ENCODE peak calls at places on chromosomes 7 and 10, in four cellular contexts. Q, K, X and G are unnamed samples.
A peak's percentile ranks its signal among the peaks of the same experiment; 100 is the strongest.

GRCh38 chr10:119398996-119399395 is 143.5 kb downstream of the RGS10 start:
- DNase-seq in Q (no peak), K (no peak), X (no peak), G (no peak)

GRCh38 chr7:123751816-123752215 is 3.0 kb upstream of the WASL start:
- DNase-seq in Q (no peak), K (no peak), X (no peak), G (no peak)

GRCh38 chr7:77797734-77798393 is 370 bp downstream of the TMEM60 start:
- DNase-seq in Q (no peak), K (no peak), X (no peak), G (no peak)

GRCh38 chr7:24756989-24757798 is at the start of gene GSDME:
- DNase-seq in Q (peak; percentile 64), K (peak; percentile 26), X (no peak), G (no peak)

GRCh38 chr10:1440897-1441296 is 296.4 kb downstream of the ADARB2 start:
- DNase-seq in Q (no peak), K (no peak), X (no peak), G (no peak)

GRCh38 chr10:19014034-19014433 is 34.6 kb upstream of the MALRD1 start:
- DNase-seq in Q (no peak), K (peak; percentile 85), X (no peak), G (peak; percentile 8)

GRCh38 chr7:77657427-77658331 is 38.6 kb upstream of the RSBN1L start:
- DNase-seq in Q (peak; percentile 32), K (no peak), X (no peak), G (no peak)

GRCh38 chr7:90298145-90299038 is 22.7 kb downstream of the FAM237B start:
- DNase-seq in Q (peak; percentile 63), K (peak; percentile 24), X (no peak), G (peak; percentile 27)

GRCh38 chr7:98826811-98827231 is 43.0 kb downstream of the TMEM130 start:
- DNase-seq in Q (no peak), K (no peak), X (no peak), G (no peak)

GRCh38 chr10:58393317-58393716 is 8.1 kb downstream of the TFAM start:
- DNase-seq in Q (no peak), K (no peak), X (no peak), G (no peak)

GRCh38 chr10:112977294-112977951 is 27.4 kb downstream of the TCF7L2 start:
- DNase-seq in Q (no peak), K (no peak), X (no peak), G (no peak)

GRCh38 chr10:67015225-67015624 is 89.4 kb downstream of the LRRTM3 start:
- DNase-seq in Q (no peak), K (no peak), X (no peak), G (no peak)

GRCh38 chr7:18753972-18754610 is 258.5 kb downstream of the HDAC9 start:
- DNase-seq in Q (no peak), K (peak; percentile 71), X (no peak), G (no peak)

GRCh38 chr10:90308223-90308622 is 549.6 kb downstream of the HTR7 start:
- DNase-seq in Q (no peak), K (peak; percentile 16), X (no peak), G (no peak)

GRCh38 chr7:39186131-39186530 is 208.4 kb downstream of the POU6F2 start:
- DNase-seq in Q (no peak), K (no peak), X (no peak), G (no peak)

GRCh38 chr10:112274831-112275230 is 8.4 kb upstream of the TECTB start:
- DNase-seq in Q (no peak), K (no peak), X (no peak), G (no peak)

GRCh38 chr10:119272736-119273135 is 65.4 kb downstream of the GRK5 start:
- DNase-seq in Q (no peak), K (no peak), X (no peak), G (no peak)

GRCh38 chr7:44311561-44312495 is 13.6 kb downstream of the CAMK2B start:
- DNase-seq in Q (no peak), K (no peak), X (no peak), G (no peak)

GRCh38 chr10:31304261-31304970 is 14.6 kb upstream of the ZEB1 start:
- DNase-seq in Q (no peak), K (no peak), X (no peak), G (no peak)

GRCh38 chr7:156827587-156828203 is 65.3 kb downstream of the LMBR1 start:
- DNase-seq in Q (peak; percentile 25), K (no peak), X (no peak), G (no peak)

DNA sequence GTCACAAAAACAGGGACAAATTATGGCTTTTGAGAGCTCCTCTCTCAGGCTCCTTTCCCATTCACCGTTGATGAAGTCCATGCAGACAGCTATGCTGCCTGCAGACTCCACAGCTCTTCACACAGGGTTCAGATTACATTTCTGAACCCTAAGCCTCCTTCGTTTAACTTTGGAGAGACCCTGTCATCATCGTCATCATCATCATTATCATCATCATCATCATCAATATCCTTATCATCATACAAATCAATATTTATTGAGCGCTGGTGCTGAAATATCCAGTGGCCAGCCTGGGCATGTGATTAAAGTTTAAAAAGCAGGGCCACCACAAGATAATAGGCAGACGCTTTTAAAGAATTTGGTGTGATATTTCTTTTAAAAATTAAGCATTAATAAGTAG is 66.6 kb downstream of the FRMPD2 start:
- DNase-seq in Q (no peak), K (no peak), X (no peak), G (no peak)
- H3K27ac ChIP-seq in Q (no peak overlapping the region), K (no peak overlapping the region), X (no peak overlapping the region), G (no peak overlapping the region)

GRCh38 chr10:93495654-93496321 is 624 bp upstream of the CEP55 start:
- DNase-seq in Q (peak; percentile 53), K (no peak), X (no peak), G (no peak)
- H3K27ac ChIP-seq in Q (peak overlapping the region; percentile 87), K (peak overlapping the region; percentile 39), X (no peak overlapping the region), G (peak overlapping the region; percentile 64)

GRCh38 chr10:22669163-22669711 is 45.1 kb downstream of the PIP4K2A start:
- DNase-seq in Q (no peak), K (no peak), X (no peak), G (no peak)
- H3K27ac ChIP-seq in Q (no peak overlapping the region), K (no peak overlapping the region), X (peak overlapping the region; percentile 18), G (no peak overlapping the region)

GRCh38 chr7:155071121-155071651 is 1.1 kb downstream of the HTR5A start:
- DNase-seq in Q (no peak), K (no peak), X (no peak), G (no peak)
- H3K27ac ChIP-seq in Q (no peak overlapping the region), K (no peak overlapping the region), X (no peak overlapping the region), G (no peak overlapping the region)

DNA sequence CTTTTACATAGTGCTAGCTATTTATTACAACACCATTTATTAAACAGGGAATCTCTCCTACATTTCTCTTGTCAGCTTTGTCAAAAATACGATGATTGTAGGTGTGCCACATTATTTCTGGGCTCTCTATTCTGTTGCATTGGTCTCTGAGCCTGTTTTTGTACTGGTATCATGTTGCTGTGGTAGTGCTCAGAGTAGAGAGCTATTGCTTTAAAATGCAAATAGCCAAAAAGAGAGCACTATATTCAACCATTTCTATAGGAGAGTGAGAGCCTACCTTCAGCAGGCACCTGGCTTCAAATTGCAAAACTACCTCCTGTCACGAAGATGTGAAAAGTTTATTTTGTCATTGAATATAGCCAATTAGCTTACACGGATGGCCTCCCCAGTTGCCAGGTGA is 8.1 kb downstream of the ZNF92 start:
- DNase-seq in Q (no peak), K (no peak), X (no peak), G (no peak)
- H3K27ac ChIP-seq in Q (no peak overlapping the region), K (no peak overlapping the region), X (no peak overlapping the region), G (no peak overlapping the region)

GRCh38 chr7:80319461-80319860 is 184.8 kb downstream of the GNAI1 start:
- DNase-seq in Q (no peak), K (no peak), X (no peak), G (no peak)
- H3K27ac ChIP-seq in Q (no peak overlapping the region), K (no peak overlapping the region), X (no peak overlapping the region), G (no peak overlapping the region)